ENCODE peak calls at places on chromosomes 16 and 17, in five cellular contexts. One of them, this sample, is unnamed.

GRCh38 chr16:765971-766819 is 5.7 kb downstream of the MSLN start:
- DNase-seq in ovary: no peak
- DNase-seq in GM23248: peak; percentile 29
- DNase-seq in cardiac muscle cell: no peak
- DNase-seq in AG04449: no peak
- DNase-seq in this sample: no peak

GRCh38 chr16:27474921-27475320 is 72.9 kb downstream of the IL21R start:
- DNase-seq in cardiac muscle cell: no peak
- DNase-seq in AG04449: no peak
- DNase-seq in ovary: no peak
- DNase-seq in GM23248: no peak
- DNase-seq in this sample: no peak

GRCh38 chr17:43169561-43170139 is 1.4 kb upstream of the NBR1 start:
- DNase-seq in ovary: peak; percentile 48
- DNase-seq in AG04449: no peak
- DNase-seq in GM23248: peak; percentile 83
- DNase-seq in cardiac muscle cell: no peak
- DNase-seq in this sample: peak; percentile 57

GRCh38 chr17:17119533-17119932 is 77.3 kb downstream of the MPRIP start:
- DNase-seq in AG04449: no peak
- DNase-seq in ovary: peak; percentile 35
- DNase-seq in cardiac muscle cell: no peak
- DNase-seq in GM23248: peak; percentile 74
- DNase-seq in this sample: no peak

GRCh38 chr16:160691-161190 is 5.0 kb upstream of the HBM start:
- DNase-seq in cardiac muscle cell: no peak
- DNase-seq in AG04449: no peak
- DNase-seq in GM23248: no peak
- DNase-seq in ovary: no peak
- DNase-seq in this sample: no peak

GRCh38 chr17:7019839-7020519 is 2.9 kb upstream of the BCL6B start:
- DNase-seq in ovary: peak; percentile 80
- DNase-seq in AG04449: no peak
- DNase-seq in GM23248: peak; percentile 70
- DNase-seq in cardiac muscle cell: peak; percentile 76
- DNase-seq in this sample: peak; percentile 79

GRCh38 chr17:29567362-29568330 is 809 bp upstream of the ABHD15 start:
- DNase-seq in ovary: peak; percentile 56
- DNase-seq in AG04449: no peak
- DNase-seq in GM23248: peak; percentile 73
- DNase-seq in cardiac muscle cell: peak; percentile 74
- DNase-seq in this sample: peak; percentile 87

GRCh38 chr17:39152134-39152884 is 872 bp upstream of the PLXDC1 start:
- DNase-seq in cardiac muscle cell: peak; percentile 56
- DNase-seq in GM23248: no peak
- DNase-seq in AG04449: no peak
- DNase-seq in ovary: peak; percentile 50
- DNase-seq in this sample: no peak

GRCh38 chr16:50263940-50264929 is 2.1 kb upstream of the ADCY7 start:
- DNase-seq in GM23248: peak; percentile 43
- DNase-seq in ovary: no peak
- DNase-seq in AG04449: no peak
- DNase-seq in cardiac muscle cell: no peak
- DNase-seq in this sample: no peak

GRCh38 chr17:45270828-45271418 is 9.0 kb upstream of the SPATA32 start:
- DNase-seq in AG04449: no peak
- DNase-seq in GM23248: peak; percentile 28
- DNase-seq in ovary: no peak
- DNase-seq in cardiac muscle cell: peak; percentile 43
- DNase-seq in this sample: peak; percentile 75

GRCh38 chr17:48113201-48113676 is 5.7 kb downstream of the SNX11 start:
- DNase-seq in cardiac muscle cell: no peak
- DNase-seq in ovary: no peak
- DNase-seq in AG04449: no peak
- DNase-seq in GM23248: no peak
- DNase-seq in this sample: no peak

DNA sequence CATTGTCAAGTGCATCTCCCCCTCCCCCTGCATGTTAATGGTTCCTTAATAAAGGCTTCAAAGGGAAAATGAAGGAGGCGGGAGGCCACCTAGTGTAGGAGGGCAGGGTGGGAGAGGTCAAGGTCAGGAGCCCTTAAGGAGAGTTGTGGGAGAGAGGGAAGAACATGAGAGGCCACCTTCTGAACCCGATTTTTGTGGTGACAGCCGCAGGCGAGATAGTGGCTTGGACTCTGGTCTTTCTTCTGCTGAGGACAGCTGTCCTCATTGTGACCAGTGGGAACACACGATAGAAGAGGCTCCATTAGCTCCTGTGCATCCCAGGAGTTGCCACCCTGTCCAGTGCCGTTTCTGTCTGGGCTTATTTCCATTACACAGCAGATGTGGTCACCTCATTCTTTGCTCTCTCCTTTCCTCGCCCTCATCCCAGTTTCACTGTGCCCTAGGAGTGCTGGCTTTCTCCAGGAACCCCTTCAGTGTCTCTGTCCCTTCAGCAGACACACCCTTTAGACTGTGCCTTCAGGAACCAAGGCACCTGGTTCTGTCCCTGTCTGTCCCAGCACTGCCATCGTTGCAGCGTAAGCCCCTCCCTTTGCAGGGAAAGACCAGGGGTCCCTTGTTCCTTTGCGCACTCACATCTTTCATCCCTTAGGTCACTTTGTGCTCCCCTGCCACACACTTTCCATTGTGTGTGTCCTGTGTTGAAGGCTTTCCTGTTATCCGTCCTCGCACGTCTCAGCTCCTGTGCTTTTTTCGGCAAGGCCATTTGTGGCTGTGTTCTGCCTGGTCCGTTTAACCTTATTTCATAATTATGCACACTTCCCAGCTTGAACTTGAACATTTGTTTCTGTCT is 7.6 kb downstream of the SEC14L1 start:
- DNase-seq in cardiac muscle cell: peak; percentile 18
- DNase-seq in GM23248: no peak
- DNase-seq in ovary: no peak
- DNase-seq in AG04449: no peak
- DNase-seq in this sample: no peak
- H3K4me3 ChIP-seq in cardiac muscle cell: no peak overlapping the region
- H3K4me3 ChIP-seq in GM23248: no peak overlapping the region
- H3K4me3 ChIP-seq in ovary: no peak overlapping the region
- H3K4me3 ChIP-seq in AG04449: no peak overlapping the region
- H3K4me3 ChIP-seq in this sample: no peak overlapping the region

DNA sequence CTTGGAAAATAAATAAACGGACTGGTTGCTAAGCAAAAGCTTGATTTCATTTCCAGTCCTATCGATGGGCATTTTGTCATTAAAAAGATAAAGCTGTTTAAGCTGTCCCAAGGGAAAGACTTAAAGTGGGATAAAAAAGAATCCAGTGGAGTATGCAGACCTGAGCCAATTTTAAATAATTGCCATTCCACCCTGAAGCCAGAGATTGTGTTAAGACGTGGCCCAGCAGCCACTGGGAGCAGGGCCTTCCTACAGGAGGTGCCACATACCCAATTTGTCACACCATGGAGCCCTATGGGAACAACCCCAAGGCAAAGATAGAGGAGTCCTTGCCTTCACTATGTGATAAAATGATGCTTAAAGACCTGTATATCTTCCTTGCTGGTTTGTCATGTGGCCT is 183.7 kb upstream of the CDH11 start:
- DNase-seq in GM23248: no peak
- DNase-seq in cardiac muscle cell: no peak
- DNase-seq in AG04449: no peak
- DNase-seq in ovary: no peak
- DNase-seq in this sample: no peak
- H3K4me3 ChIP-seq in GM23248: no peak overlapping the region
- H3K4me3 ChIP-seq in cardiac muscle cell: no peak overlapping the region
- H3K4me3 ChIP-seq in AG04449: no peak overlapping the region
- H3K4me3 ChIP-seq in ovary: no peak overlapping the region
- H3K4me3 ChIP-seq in this sample: no peak overlapping the region

GRCh38 chr16:87856796-87857228 is 12.5 kb downstream of the SLC7A5 start:
- DNase-seq in cardiac muscle cell: no peak
- DNase-seq in GM23248: no peak
- DNase-seq in ovary: no peak
- DNase-seq in AG04449: no peak
- DNase-seq in this sample: no peak
- H3K4me3 ChIP-seq in cardiac muscle cell: no peak overlapping the region
- H3K4me3 ChIP-seq in GM23248: no peak overlapping the region
- H3K4me3 ChIP-seq in ovary: no peak overlapping the region
- H3K4me3 ChIP-seq in AG04449: no peak overlapping the region
- H3K4me3 ChIP-seq in this sample: no peak overlapping the region

GRCh38 chr17:41968676-41969075 is 2.1 kb downstream of the CNP start:
- DNase-seq in AG04449: no peak
- DNase-seq in GM23248: no peak
- DNase-seq in cardiac muscle cell: no peak
- DNase-seq in ovary: no peak
- DNase-seq in this sample: no peak
- H3K4me3 ChIP-seq in AG04449: no peak overlapping the region
- H3K4me3 ChIP-seq in GM23248: no peak overlapping the region
- H3K4me3 ChIP-seq in cardiac muscle cell: no peak overlapping the region
- H3K4me3 ChIP-seq in ovary: no peak overlapping the region
- H3K4me3 ChIP-seq in this sample: no peak overlapping the region

DNA sequence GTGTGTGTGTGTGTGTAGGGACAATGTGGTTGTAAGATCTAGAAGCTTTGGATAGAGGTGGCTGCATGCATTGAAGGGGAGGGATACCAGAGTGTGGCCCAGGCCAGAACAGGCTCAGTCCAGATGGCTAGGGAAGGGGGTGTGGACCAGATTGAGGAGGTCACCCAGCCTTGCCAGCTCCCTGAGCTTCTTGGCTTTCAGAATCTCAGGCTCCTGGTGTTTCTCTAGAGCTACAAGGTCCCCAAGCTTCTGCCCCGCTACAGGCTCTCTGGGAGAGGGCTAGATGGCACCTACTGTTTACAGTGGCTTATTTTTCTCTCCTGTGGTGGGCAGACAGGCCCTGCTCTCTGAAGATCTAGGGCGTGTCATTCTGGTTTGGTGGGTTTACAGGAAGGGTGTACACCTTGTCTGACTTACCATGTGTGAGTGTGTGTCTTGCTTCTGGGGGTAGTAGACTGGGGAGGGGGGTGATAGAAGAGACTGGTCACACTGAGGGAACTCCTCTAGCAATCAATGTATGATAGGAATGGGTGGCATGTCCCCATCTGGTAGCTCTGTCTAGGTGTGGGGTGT is 1.0 kb downstream of the RARA start:
- DNase-seq in cardiac muscle cell: no peak
- DNase-seq in ovary: no peak
- DNase-seq in GM23248: no peak
- DNase-seq in AG04449: no peak
- DNase-seq in this sample: no peak
- H3K4me3 ChIP-seq in cardiac muscle cell: peak overlapping the region; percentile 97
- H3K4me3 ChIP-seq in ovary: no peak overlapping the region
- H3K4me3 ChIP-seq in GM23248: no peak overlapping the region
- H3K4me3 ChIP-seq in AG04449: peak overlapping the region; percentile 61
- H3K4me3 ChIP-seq in this sample: peak overlapping the region; percentile 92

DNA sequence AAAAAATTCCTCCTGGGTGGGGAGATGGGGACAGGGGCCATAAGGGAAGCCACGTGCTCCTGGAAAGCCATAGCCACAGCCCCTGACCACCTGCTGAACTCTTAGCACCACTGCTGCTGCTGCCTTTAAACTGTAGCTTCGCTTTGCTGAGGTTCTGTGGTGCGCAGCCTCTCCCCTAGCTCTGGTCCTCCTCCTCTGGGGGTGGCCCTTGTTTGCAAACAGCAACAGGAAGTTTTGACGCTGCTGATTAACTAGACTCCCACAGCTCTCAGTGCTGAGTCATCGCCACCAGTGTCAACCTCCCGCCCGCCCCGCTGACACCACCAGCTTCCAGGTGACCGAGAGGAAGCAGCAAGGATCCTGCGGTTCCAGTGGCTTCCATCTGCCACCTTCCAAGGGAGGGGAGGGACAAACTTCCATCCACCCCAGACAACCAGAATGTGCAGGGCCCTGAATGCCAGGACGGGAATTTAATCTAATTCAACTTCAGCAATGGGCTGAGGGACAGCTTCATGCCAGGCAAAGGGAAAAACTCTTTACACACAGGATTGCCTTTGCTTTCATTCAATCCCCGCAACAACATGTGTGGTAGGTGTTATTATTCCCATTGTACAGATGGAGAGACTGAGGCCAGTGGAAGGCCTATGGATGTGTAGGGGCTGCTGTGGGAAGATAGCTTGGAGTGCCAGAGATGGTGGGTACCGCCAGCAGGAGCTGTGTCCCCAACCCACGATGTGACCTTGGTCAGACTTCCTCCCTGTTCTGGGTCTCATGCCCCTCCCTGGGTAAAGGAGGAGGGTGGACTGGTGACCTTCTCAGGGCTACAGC is 8.1 kb upstream of the KIFC3 start:
- DNase-seq in cardiac muscle cell: no peak
- DNase-seq in AG04449: peak; percentile 36
- DNase-seq in GM23248: peak; percentile 95
- DNase-seq in ovary: peak; percentile 66
- DNase-seq in this sample: peak; percentile 67
- H3K4me3 ChIP-seq in cardiac muscle cell: no peak overlapping the region
- H3K4me3 ChIP-seq in AG04449: no peak overlapping the region
- H3K4me3 ChIP-seq in GM23248: peak overlapping the region; percentile 11
- H3K4me3 ChIP-seq in ovary: no peak overlapping the region
- H3K4me3 ChIP-seq in this sample: no peak overlapping the region

DNA sequence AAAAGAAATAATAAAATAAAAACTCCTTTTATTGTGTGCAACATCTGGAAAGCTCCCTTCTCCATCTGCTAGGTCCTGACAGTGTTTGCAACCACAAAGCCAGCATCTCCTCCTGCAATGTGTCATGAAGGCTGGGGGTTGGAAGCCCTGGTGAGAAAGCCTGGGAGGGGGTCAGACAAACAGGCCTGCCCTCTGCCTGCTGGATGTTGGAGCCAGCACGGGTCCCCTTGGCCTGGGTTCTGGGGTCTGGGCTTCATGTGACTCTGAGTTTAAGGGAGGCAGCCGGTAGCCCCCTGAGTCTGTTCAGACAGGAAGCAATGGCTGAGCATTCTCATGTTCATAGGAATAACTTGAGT is 33.1 kb upstream of the AXIN2 start:
- DNase-seq in cardiac muscle cell: no peak
- DNase-seq in ovary: no peak
- DNase-seq in GM23248: peak; percentile 65
- DNase-seq in AG04449: no peak
- DNase-seq in this sample: no peak
- H3K4me3 ChIP-seq in cardiac muscle cell: no peak overlapping the region
- H3K4me3 ChIP-seq in ovary: peak overlapping the region; percentile 13
- H3K4me3 ChIP-seq in GM23248: peak overlapping the region; percentile 61
- H3K4me3 ChIP-seq in AG04449: peak overlapping the region; percentile 43
- H3K4me3 ChIP-seq in this sample: peak overlapping the region; percentile 46

GRCh38 chr17:62804822-62805221 is 3.3 kb downstream of the MARCHF10 start:
- DNase-seq in GM23248: peak; percentile 80
- DNase-seq in AG04449: no peak
- DNase-seq in cardiac muscle cell: no peak
- DNase-seq in ovary: no peak
- DNase-seq in this sample: no peak

GRCh38 chr17:62809656-62810055 is 1.5 kb upstream of the MARCHF10 start:
- DNase-seq in ovary: no peak
- DNase-seq in AG04449: no peak
- DNase-seq in cardiac muscle cell: no peak
- DNase-seq in GM23248: peak; percentile 38
- DNase-seq in this sample: no peak

GRCh38 chr17:62807812-62808575 is at the start of gene MARCHF10:
- DNase-seq in cardiac muscle cell: no peak
- DNase-seq in GM23248: no peak
- DNase-seq in ovary: no peak
- DNase-seq in AG04449: no peak
- DNase-seq in this sample: peak; percentile 75

GRCh38 chr17:62805234-62805633 is 2.9 kb downstream of the MARCHF10 start:
- DNase-seq in ovary: no peak
- DNase-seq in AG04449: no peak
- DNase-seq in cardiac muscle cell: no peak
- DNase-seq in GM23248: peak; percentile 65
- DNase-seq in this sample: no peak

GRCh38 chr17:62808576-62808970 is 459 bp upstream of the MARCHF10 start:
- DNase-seq in AG04449: no peak
- DNase-seq in GM23248: no peak
- DNase-seq in ovary: no peak
- DNase-seq in cardiac muscle cell: no peak
- DNase-seq in this sample: peak; percentile 35
- H3K4me3 ChIP-seq in AG04449: no peak overlapping the region
- H3K4me3 ChIP-seq in GM23248: no peak overlapping the region
- H3K4me3 ChIP-seq in ovary: no peak overlapping the region
- H3K4me3 ChIP-seq in cardiac muscle cell: peak overlapping the region; percentile 35
- H3K4me3 ChIP-seq in this sample: peak overlapping the region; percentile 63

This sample was measured in GM23338.